ENCODE peak calls at places on chromosomes 3 and 15, in nine cellular contexts. One of them, this sample, is unnamed.

GRCh38 chr15:68183886-68184285 is 21.2 kb downstream of the CALML4 start:
- DNase-seq in CD4-positive, alpha-beta T cell: no peak
- DNase-seq in left ventricle myocardium inferior: no peak
- DNase-seq in natural killer cell: no peak
- DNase-seq in PC-9: no peak
- DNase-seq in nephron progenitor cell: no peak
- DNase-seq in AG09319: no peak
- DNase-seq in stomach: no peak
- DNase-seq in neural crest cell: no peak
- DNase-seq in this sample: no peak

GRCh38 chr3:96319176-96319575 is 495.2 kb upstream of the EPHA6 start:
- DNase-seq in neural crest cell: no peak
- DNase-seq in natural killer cell: no peak
- DNase-seq in nephron progenitor cell: no peak
- DNase-seq in CD4-positive, alpha-beta T cell: no peak
- DNase-seq in left ventricle myocardium inferior: no peak
- DNase-seq in stomach: no peak
- DNase-seq in PC-9: no peak
- DNase-seq in AG09319: no peak
- DNase-seq in this sample: no peak

GRCh38 chr3:120487079-120487693 is 36.4 kb upstream of the FSTL1 start:
- DNase-seq in AG09319: peak; percentile 65
- DNase-seq in CD4-positive, alpha-beta T cell: no peak
- DNase-seq in nephron progenitor cell: no peak
- DNase-seq in neural crest cell: no peak
- DNase-seq in PC-9: no peak
- DNase-seq in stomach: no peak
- DNase-seq in left ventricle myocardium inferior: peak; percentile 23
- DNase-seq in natural killer cell: no peak
- DNase-seq in this sample: no peak

GRCh38 chr3:150278843-150279341 is 129.2 kb upstream of the TSC22D2 start:
- DNase-seq in AG09319: no peak
- DNase-seq in CD4-positive, alpha-beta T cell: no peak
- DNase-seq in neural crest cell: no peak
- DNase-seq in stomach: no peak
- DNase-seq in natural killer cell: no peak
- DNase-seq in PC-9: no peak
- DNase-seq in nephron progenitor cell: no peak
- DNase-seq in left ventricle myocardium inferior: no peak
- DNase-seq in this sample: no peak

GRCh38 chr3:143000525-143000924 is 845 bp upstream of the U2SURP start:
- DNase-seq in neural crest cell: no peak
- DNase-seq in natural killer cell: no peak
- DNase-seq in stomach: no peak
- DNase-seq in CD4-positive, alpha-beta T cell: no peak
- DNase-seq in nephron progenitor cell: no peak
- DNase-seq in PC-9: peak; percentile 51
- DNase-seq in AG09319: no peak
- DNase-seq in left ventricle myocardium inferior: no peak
- DNase-seq in this sample: no peak

GRCh38 chr3:89108154-89108553 is 733 bp downstream of the EPHA3 start:
- DNase-seq in stomach: no peak
- DNase-seq in nephron progenitor cell: peak; percentile 3
- DNase-seq in CD4-positive, alpha-beta T cell: no peak
- DNase-seq in natural killer cell: no peak
- DNase-seq in PC-9: no peak
- DNase-seq in AG09319: no peak
- DNase-seq in left ventricle myocardium inferior: no peak
- DNase-seq in neural crest cell: no peak
- DNase-seq in this sample: no peak

GRCh38 chr3:99846472-99846871 is 28.8 kb downstream of the CMSS1 start:
- DNase-seq in PC-9: no peak
- DNase-seq in AG09319: no peak
- DNase-seq in left ventricle myocardium inferior: no peak
- DNase-seq in stomach: no peak
- DNase-seq in CD4-positive, alpha-beta T cell: no peak
- DNase-seq in neural crest cell: no peak
- DNase-seq in natural killer cell: no peak
- DNase-seq in nephron progenitor cell: no peak
- DNase-seq in this sample: no peak

GRCh38 chr3:66041116-66041515 is 2.4 kb upstream of the MAGI1 start:
- DNase-seq in nephron progenitor cell: no peak
- DNase-seq in natural killer cell: no peak
- DNase-seq in neural crest cell: no peak
- DNase-seq in PC-9: no peak
- DNase-seq in CD4-positive, alpha-beta T cell: no peak
- DNase-seq in left ventricle myocardium inferior: no peak
- DNase-seq in stomach: no peak
- DNase-seq in AG09319: no peak
- DNase-seq in this sample: no peak

GRCh38 chr15:33729648-33730047 is 238.6 kb upstream of the CHRM5 start:
- DNase-seq in nephron progenitor cell: no peak
- DNase-seq in AG09319: no peak
- DNase-seq in PC-9: peak; percentile 6
- DNase-seq in neural crest cell: no peak
- DNase-seq in stomach: no peak
- DNase-seq in left ventricle myocardium inferior: no peak
- DNase-seq in natural killer cell: no peak
- DNase-seq in CD4-positive, alpha-beta T cell: no peak
- DNase-seq in this sample: no peak

GRCh38 chr3:13507791-13508339 is 27.8 kb downstream of the HDAC11 start:
- DNase-seq in AG09319: no peak
- DNase-seq in nephron progenitor cell: peak; percentile 51
- DNase-seq in neural crest cell: no peak
- DNase-seq in CD4-positive, alpha-beta T cell: no peak
- DNase-seq in stomach: no peak
- DNase-seq in left ventricle myocardium inferior: peak; percentile 19
- DNase-seq in PC-9: peak; percentile 92
- DNase-seq in natural killer cell: no peak
- DNase-seq in this sample: peak; percentile 91

GRCh38 chr3:126745760-126746394 is 41.8 kb downstream of the CHCHD6 start:
- DNase-seq in nephron progenitor cell: no peak
- DNase-seq in PC-9: peak; percentile 76
- DNase-seq in CD4-positive, alpha-beta T cell: no peak
- DNase-seq in natural killer cell: no peak
- DNase-seq in left ventricle myocardium inferior: peak; percentile 72
- DNase-seq in stomach: peak; percentile 70
- DNase-seq in neural crest cell: no peak
- DNase-seq in AG09319: no peak
- DNase-seq in this sample: peak; percentile 74

GRCh38 chr15:70424937-70425411 is 327.3 kb upstream of the TLE3 start:
- DNase-seq in stomach: no peak
- DNase-seq in natural killer cell: no peak
- DNase-seq in AG09319: no peak
- DNase-seq in nephron progenitor cell: no peak
- DNase-seq in CD4-positive, alpha-beta T cell: no peak
- DNase-seq in left ventricle myocardium inferior: no peak
- DNase-seq in PC-9: no peak
- DNase-seq in neural crest cell: no peak
- DNase-seq in this sample: no peak

GRCh38 chr15:99251436-99251821 is at the start of gene LRRC28:
- DNase-seq in natural killer cell: no peak
- DNase-seq in left ventricle myocardium inferior: no peak
- DNase-seq in neural crest cell: no peak
- DNase-seq in stomach: no peak
- DNase-seq in CD4-positive, alpha-beta T cell: no peak
- DNase-seq in nephron progenitor cell: no peak
- DNase-seq in PC-9: no peak
- DNase-seq in AG09319: no peak
- DNase-seq in this sample: no peak

GRCh38 chr15:70243686-70244540 is 146.2 kb upstream of the TLE3 start:
- DNase-seq in PC-9: peak; percentile 51
- DNase-seq in stomach: no peak
- DNase-seq in neural crest cell: no peak
- DNase-seq in natural killer cell: no peak
- DNase-seq in AG09319: no peak
- DNase-seq in nephron progenitor cell: no peak
- DNase-seq in left ventricle myocardium inferior: no peak
- DNase-seq in CD4-positive, alpha-beta T cell: no peak
- DNase-seq in this sample: no peak

GRCh38 chr3:19940643-19941042 is 6.3 kb upstream of the RAB5A start:
- DNase-seq in natural killer cell: no peak
- DNase-seq in CD4-positive, alpha-beta T cell: no peak
- DNase-seq in neural crest cell: no peak
- DNase-seq in stomach: no peak
- DNase-seq in AG09319: no peak
- DNase-seq in PC-9: no peak
- DNase-seq in nephron progenitor cell: no peak
- DNase-seq in left ventricle myocardium inferior: no peak
- DNase-seq in this sample: no peak

GRCh38 chr3:72413228-72413627 is 435.0 kb downstream of the SHQ1 start:
- DNase-seq in natural killer cell: no peak
- DNase-seq in CD4-positive, alpha-beta T cell: no peak
- DNase-seq in neural crest cell: no peak
- DNase-seq in stomach: no peak
- DNase-seq in left ventricle myocardium inferior: no peak
- DNase-seq in PC-9: no peak
- DNase-seq in AG09319: no peak
- DNase-seq in nephron progenitor cell: no peak
- DNase-seq in this sample: no peak

GRCh38 chr15:31455499-31455898 is 128.9 kb downstream of the KLF13 start:
- DNase-seq in PC-9: no peak
- DNase-seq in neural crest cell: no peak
- DNase-seq in nephron progenitor cell: no peak
- DNase-seq in natural killer cell: no peak
- DNase-seq in stomach: no peak
- DNase-seq in CD4-positive, alpha-beta T cell: no peak
- DNase-seq in left ventricle myocardium inferior: no peak
- DNase-seq in AG09319: no peak
- DNase-seq in this sample: no peak

GRCh38 chr3:197417896-197418618 is 119.6 kb upstream of the DLG1 start:
- DNase-seq in neural crest cell: no peak
- DNase-seq in AG09319: no peak
- DNase-seq in PC-9: no peak
- DNase-seq in left ventricle myocardium inferior: no peak
- DNase-seq in nephron progenitor cell: no peak
- DNase-seq in natural killer cell: no peak
- DNase-seq in stomach: no peak
- DNase-seq in CD4-positive, alpha-beta T cell: no peak
- DNase-seq in this sample: no peak

DNA sequence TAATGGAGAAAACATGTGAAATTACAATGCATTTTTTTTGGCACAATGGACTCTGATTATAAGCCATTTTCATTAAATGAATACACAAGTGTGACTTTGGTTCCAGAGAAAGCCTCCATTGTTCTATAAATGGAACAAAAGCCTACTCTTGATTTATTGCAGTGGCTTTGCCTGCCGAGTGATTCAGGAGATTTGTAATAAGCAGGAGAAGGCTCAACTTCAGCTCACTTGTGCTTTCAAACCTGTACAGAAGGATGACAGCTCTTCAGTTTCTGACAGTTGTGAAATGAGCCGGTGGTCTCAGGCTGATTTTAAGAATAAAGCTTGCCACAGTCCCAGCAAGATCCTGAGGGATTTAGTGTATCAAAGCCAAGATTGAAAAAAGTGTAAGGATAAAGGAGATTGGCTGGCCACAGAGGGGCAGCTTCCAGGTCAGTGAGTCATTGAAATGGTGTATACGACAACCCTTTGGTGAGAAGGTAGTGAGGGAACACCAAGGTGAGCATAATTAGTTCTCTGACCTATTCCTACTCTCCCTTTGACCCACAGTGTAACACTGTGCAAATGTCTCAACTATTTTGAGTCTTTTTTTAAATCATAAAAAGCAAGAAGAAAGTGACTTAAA is 438.8 kb upstream of the TGFBR2 start:
- DNase-seq in stomach: no peak
- DNase-seq in AG09319: no peak
- DNase-seq in left ventricle myocardium inferior: no peak
- DNase-seq in nephron progenitor cell: no peak
- DNase-seq in natural killer cell: no peak
- DNase-seq in PC-9: peak; percentile 2
- DNase-seq in CD4-positive, alpha-beta T cell: no peak
- DNase-seq in neural crest cell: no peak
- DNase-seq in this sample: no peak
- TF ChIP-seq CTCF in stomach: no peak
- TF ChIP-seq CTCF in AG09319: no peak
- TF ChIP-seq CTCF in left ventricle myocardium inferior: no peak
- TF ChIP-seq CTCF in nephron progenitor cell: no peak
- TF ChIP-seq CTCF in natural killer cell: no peak
- TF ChIP-seq CTCF in PC-9: no peak
- TF ChIP-seq CTCF in CD4-positive, alpha-beta T cell: no peak
- TF ChIP-seq CTCF in neural crest cell: no peak
- TF ChIP-seq CTCF in this sample: no peak

DNA sequence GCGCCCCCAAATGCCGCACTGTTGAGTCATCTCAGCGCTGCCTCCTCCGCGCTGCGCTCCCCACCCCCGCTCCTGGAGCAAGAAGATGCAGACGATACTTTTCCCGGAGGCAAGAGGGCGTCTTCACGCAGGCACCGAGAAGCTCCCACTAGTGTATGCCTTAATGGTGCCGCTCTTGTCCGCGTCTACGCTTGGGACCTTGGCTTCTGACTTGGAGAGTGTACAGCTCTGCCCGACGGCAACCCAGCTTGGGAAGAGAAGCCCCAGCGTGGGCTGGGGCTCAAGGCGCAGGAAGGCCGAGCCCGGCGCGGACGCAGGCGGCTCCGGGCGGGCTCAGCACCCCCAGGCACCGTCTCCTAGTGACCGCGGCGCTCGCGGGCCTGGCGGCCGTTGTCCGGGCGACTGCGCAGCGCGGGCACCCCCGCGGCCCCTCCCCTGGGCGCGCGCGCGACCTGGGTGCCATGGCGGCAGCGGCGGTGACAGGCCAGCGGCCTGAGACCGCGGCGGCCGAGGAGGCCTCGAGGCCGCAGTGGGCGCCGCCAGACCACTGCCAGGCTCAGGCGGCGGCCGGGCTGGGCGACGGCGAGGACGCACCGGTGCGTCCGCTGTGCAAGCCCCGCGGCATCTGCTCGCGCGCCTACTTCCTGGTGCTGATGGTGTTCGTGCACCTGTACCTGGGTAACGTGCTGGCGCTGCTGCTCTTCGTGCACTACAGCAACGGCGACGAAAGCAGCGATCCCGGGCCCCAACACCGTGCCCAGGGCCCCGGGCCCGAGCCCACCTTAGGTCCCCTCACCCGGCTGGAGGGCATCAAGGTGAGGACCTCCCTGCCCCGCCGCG is at the start of gene P4HTM:
- DNase-seq in AG09319: peak; percentile 72
- DNase-seq in PC-9: peak; percentile 82
- DNase-seq in CD4-positive, alpha-beta T cell: peak; percentile 58
- DNase-seq in nephron progenitor cell: peak; percentile 78
- DNase-seq in neural crest cell: peak; percentile 63
- DNase-seq in natural killer cell: peak; percentile 64
- DNase-seq in stomach: peak; percentile 77
- DNase-seq in left ventricle myocardium inferior: peak; percentile 87
- DNase-seq in this sample: peak; percentile 94
- TF ChIP-seq CTCF in AG09319: peak; percentile 54
- TF ChIP-seq CTCF in PC-9: no peak
- TF ChIP-seq CTCF in CD4-positive, alpha-beta T cell: peak; percentile 39
- TF ChIP-seq CTCF in nephron progenitor cell: peak; percentile 10
- TF ChIP-seq CTCF in neural crest cell: peak; percentile 39
- TF ChIP-seq CTCF in natural killer cell: no peak
- TF ChIP-seq CTCF in stomach: no peak
- TF ChIP-seq CTCF in left ventricle myocardium inferior: peak; percentile 51
- TF ChIP-seq CTCF in this sample: peak; percentile 42

GRCh38 chr3:63565220-63565619 is 87.3 kb upstream of the SNTN start:
- DNase-seq in neural crest cell: no peak
- DNase-seq in CD4-positive, alpha-beta T cell: no peak
- DNase-seq in natural killer cell: no peak
- DNase-seq in AG09319: no peak
- DNase-seq in PC-9: no peak
- DNase-seq in nephron progenitor cell: no peak
- DNase-seq in stomach: no peak
- DNase-seq in left ventricle myocardium inferior: no peak
- DNase-seq in this sample: no peak
- TF ChIP-seq CTCF in neural crest cell: no peak
- TF ChIP-seq CTCF in CD4-positive, alpha-beta T cell: no peak
- TF ChIP-seq CTCF in natural killer cell: no peak
- TF ChIP-seq CTCF in AG09319: no peak
- TF ChIP-seq CTCF in PC-9: no peak
- TF ChIP-seq CTCF in nephron progenitor cell: no peak
- TF ChIP-seq CTCF in stomach: no peak
- TF ChIP-seq CTCF in left ventricle myocardium inferior: no peak
- TF ChIP-seq CTCF in this sample: no peak

GRCh38 chr15:63601026-63601726 is 4.0 kb downstream of the FBXL22 start:
- DNase-seq in neural crest cell: peak; percentile 28
- DNase-seq in AG09319: no peak
- DNase-seq in natural killer cell: peak; percentile 46
- DNase-seq in left ventricle myocardium inferior: peak; percentile 32
- DNase-seq in CD4-positive, alpha-beta T cell: peak; percentile 37
- DNase-seq in stomach: no peak
- DNase-seq in nephron progenitor cell: peak; percentile 56
- DNase-seq in PC-9: peak; percentile 27
- DNase-seq in this sample: no peak
- TF ChIP-seq CTCF in neural crest cell: peak; percentile 5
- TF ChIP-seq CTCF in AG09319: no peak
- TF ChIP-seq CTCF in natural killer cell: no peak
- TF ChIP-seq CTCF in left ventricle myocardium inferior: no peak
- TF ChIP-seq CTCF in CD4-positive, alpha-beta T cell: no peak
- TF ChIP-seq CTCF in stomach: no peak
- TF ChIP-seq CTCF in nephron progenitor cell: no peak
- TF ChIP-seq CTCF in PC-9: no peak
- TF ChIP-seq CTCF in this sample: no peak

This sample was measured in osteocyte.